ENCODE peak calls at places on chromosomes 12 and 14, in eight cellular contexts. One of them, this sample, is unnamed.

GRCh38 chr14:100056964-100057817 is 8.0 kb upstream of the EVL start:
- DNase-seq in HS-5: no peak
- DNase-seq in activated naive CD4-positive, alpha-beta T cell: no peak
- DNase-seq in psoas muscle: no peak
- DNase-seq in tibial nerve: no peak
- DNase-seq in heart left ventricle: no peak
- DNase-seq in stimulated activated CD8-positive, alpha-beta memory T cell treated with anti-CD3 and anti-CD28 coated beads, Interleukin-2, amount 100 ng/mL, for 1 hour: no peak
- DNase-seq in astrocyte of the spinal cord: peak
- DNase-seq in this sample: no peak

GRCh38 chr12:29505078-29505477 is 7.6 kb upstream of the OVCH1 start:
- DNase-seq in psoas muscle: no peak
- DNase-seq in astrocyte of the spinal cord: no peak
- DNase-seq in stimulated activated CD8-positive, alpha-beta memory T cell treated with anti-CD3 and anti-CD28 coated beads, Interleukin-2, amount 100 ng/mL, for 1 hour: no peak
- DNase-seq in tibial nerve: no peak
- DNase-seq in activated naive CD4-positive, alpha-beta T cell: no peak
- DNase-seq in heart left ventricle: no peak
- DNase-seq in HS-5: no peak
- DNase-seq in this sample: no peak

GRCh38 chr14:72546359-72547035 is 347.4 kb downstream of the DPF3 start:
- DNase-seq in activated naive CD4-positive, alpha-beta T cell: no peak
- DNase-seq in psoas muscle: no peak
- DNase-seq in tibial nerve: no peak
- DNase-seq in astrocyte of the spinal cord: no peak
- DNase-seq in stimulated activated CD8-positive, alpha-beta memory T cell treated with anti-CD3 and anti-CD28 coated beads, Interleukin-2, amount 100 ng/mL, for 1 hour: no peak
- DNase-seq in heart left ventricle: no peak
- DNase-seq in HS-5: no peak
- DNase-seq in this sample: no peak

GRCh38 chr12:47039079-47039478 is 40.3 kb upstream of the PCED1B start:
- DNase-seq in heart left ventricle: no peak
- DNase-seq in tibial nerve: no peak
- DNase-seq in psoas muscle: no peak
- DNase-seq in astrocyte of the spinal cord: no peak
- DNase-seq in HS-5: no peak
- DNase-seq in activated naive CD4-positive, alpha-beta T cell: no peak
- DNase-seq in stimulated activated CD8-positive, alpha-beta memory T cell treated with anti-CD3 and anti-CD28 coated beads, Interleukin-2, amount 100 ng/mL, for 1 hour: no peak
- DNase-seq in this sample: no peak

GRCh38 chr12:4034926-4035325 is 161.7 kb upstream of the PARP11 start:
- DNase-seq in activated naive CD4-positive, alpha-beta T cell: no peak
- DNase-seq in HS-5: no peak
- DNase-seq in heart left ventricle: no peak
- DNase-seq in astrocyte of the spinal cord: no peak
- DNase-seq in tibial nerve: no peak
- DNase-seq in stimulated activated CD8-positive, alpha-beta memory T cell treated with anti-CD3 and anti-CD28 coated beads, Interleukin-2, amount 100 ng/mL, for 1 hour: no peak
- DNase-seq in psoas muscle: no peak
- DNase-seq in this sample: no peak

GRCh38 chr14:33686218-33686617 is 264.7 kb downstream of the EGLN3 start:
- DNase-seq in heart left ventricle: no peak
- DNase-seq in psoas muscle: no peak
- DNase-seq in activated naive CD4-positive, alpha-beta T cell: no peak
- DNase-seq in astrocyte of the spinal cord: peak
- DNase-seq in stimulated activated CD8-positive, alpha-beta memory T cell treated with anti-CD3 and anti-CD28 coated beads, Interleukin-2, amount 100 ng/mL, for 1 hour: no peak
- DNase-seq in tibial nerve: no peak
- DNase-seq in HS-5: peak
- DNase-seq in this sample: no peak

GRCh38 chr12:46938071-46938678 is 112.4 kb upstream of the SLC38A4 start:
- DNase-seq in stimulated activated CD8-positive, alpha-beta memory T cell treated with anti-CD3 and anti-CD28 coated beads, Interleukin-2, amount 100 ng/mL, for 1 hour: no peak
- DNase-seq in heart left ventricle: no peak
- DNase-seq in activated naive CD4-positive, alpha-beta T cell: no peak
- DNase-seq in psoas muscle: no peak
- DNase-seq in HS-5: no peak
- DNase-seq in astrocyte of the spinal cord: no peak
- DNase-seq in tibial nerve: no peak
- DNase-seq in this sample: no peak

GRCh38 chr12:98492580-98493140 is 22.7 kb upstream of the TMPO start:
- DNase-seq in tibial nerve: no peak
- DNase-seq in astrocyte of the spinal cord: no peak
- DNase-seq in HS-5: no peak
- DNase-seq in activated naive CD4-positive, alpha-beta T cell: no peak
- DNase-seq in psoas muscle: no peak
- DNase-seq in heart left ventricle: no peak
- DNase-seq in stimulated activated CD8-positive, alpha-beta memory T cell treated with anti-CD3 and anti-CD28 coated beads, Interleukin-2, amount 100 ng/mL, for 1 hour: no peak
- DNase-seq in this sample: no peak

GRCh38 chr12:83123039-83123438 is 436.3 kb downstream of the TMTC2 start:
- DNase-seq in HS-5: no peak
- DNase-seq in psoas muscle: no peak
- DNase-seq in activated naive CD4-positive, alpha-beta T cell: no peak
- DNase-seq in heart left ventricle: no peak
- DNase-seq in tibial nerve: no peak
- DNase-seq in astrocyte of the spinal cord: no peak
- DNase-seq in stimulated activated CD8-positive, alpha-beta memory T cell treated with anti-CD3 and anti-CD28 coated beads, Interleukin-2, amount 100 ng/mL, for 1 hour: no peak
- DNase-seq in this sample: no peak

GRCh38 chr12:39619660-39620433 is at the start of gene ABCD2:
- DNase-seq in stimulated activated CD8-positive, alpha-beta memory T cell treated with anti-CD3 and anti-CD28 coated beads, Interleukin-2, amount 100 ng/mL, for 1 hour: peak
- DNase-seq in psoas muscle: peak
- DNase-seq in tibial nerve: peak
- DNase-seq in astrocyte of the spinal cord: peak
- DNase-seq in HS-5: peak
- DNase-seq in activated naive CD4-positive, alpha-beta T cell: peak
- DNase-seq in heart left ventricle: peak
- DNase-seq in this sample: peak

GRCh38 chr12:113292547-113292946 is 42.4 kb downstream of the SLC8B1 start:
- DNase-seq in HS-5: no peak
- DNase-seq in activated naive CD4-positive, alpha-beta T cell: no peak
- DNase-seq in astrocyte of the spinal cord: no peak
- DNase-seq in psoas muscle: no peak
- DNase-seq in tibial nerve: no peak
- DNase-seq in stimulated activated CD8-positive, alpha-beta memory T cell treated with anti-CD3 and anti-CD28 coated beads, Interleukin-2, amount 100 ng/mL, for 1 hour: no peak
- DNase-seq in heart left ventricle: no peak
- DNase-seq in this sample: no peak

GRCh38 chr12:94207467-94208432 is 59.4 kb downstream of the PLXNC1 start:
- DNase-seq in activated naive CD4-positive, alpha-beta T cell: no peak
- DNase-seq in heart left ventricle: no peak
- DNase-seq in HS-5: no peak
- DNase-seq in tibial nerve: peak
- DNase-seq in stimulated activated CD8-positive, alpha-beta memory T cell treated with anti-CD3 and anti-CD28 coated beads, Interleukin-2, amount 100 ng/mL, for 1 hour: no peak
- DNase-seq in psoas muscle: no peak
- DNase-seq in astrocyte of the spinal cord: peak
- DNase-seq in this sample: peak

GRCh38 chr14:60964901-60965300 is 16.0 kb downstream of the TRMT5 start:
- DNase-seq in HS-5: no peak
- DNase-seq in heart left ventricle: no peak
- DNase-seq in astrocyte of the spinal cord: peak
- DNase-seq in stimulated activated CD8-positive, alpha-beta memory T cell treated with anti-CD3 and anti-CD28 coated beads, Interleukin-2, amount 100 ng/mL, for 1 hour: no peak
- DNase-seq in tibial nerve: no peak
- DNase-seq in activated naive CD4-positive, alpha-beta T cell: no peak
- DNase-seq in psoas muscle: no peak
- DNase-seq in this sample: no peak

GRCh38 chr12:24864796-24865125 is 84.1 kb downstream of the BCAT1 start:
- DNase-seq in HS-5: no peak
- DNase-seq in tibial nerve: no peak
- DNase-seq in stimulated activated CD8-positive, alpha-beta memory T cell treated with anti-CD3 and anti-CD28 coated beads, Interleukin-2, amount 100 ng/mL, for 1 hour: no peak
- DNase-seq in activated naive CD4-positive, alpha-beta T cell: no peak
- DNase-seq in psoas muscle: no peak
- DNase-seq in astrocyte of the spinal cord: peak
- DNase-seq in heart left ventricle: no peak
- DNase-seq in this sample: no peak

GRCh38 chr14:102544745-102545460 is 35.3 kb upstream of the ANKRD9 start:
- DNase-seq in stimulated activated CD8-positive, alpha-beta memory T cell treated with anti-CD3 and anti-CD28 coated beads, Interleukin-2, amount 100 ng/mL, for 1 hour: no peak
- DNase-seq in psoas muscle: no peak
- DNase-seq in heart left ventricle: no peak
- DNase-seq in astrocyte of the spinal cord: no peak
- DNase-seq in HS-5: no peak
- DNase-seq in tibial nerve: no peak
- DNase-seq in activated naive CD4-positive, alpha-beta T cell: no peak
- DNase-seq in this sample: peak

GRCh38 chr12:25876383-25877045 is 82.0 kb upstream of the RASSF8 start:
- DNase-seq in activated naive CD4-positive, alpha-beta T cell: no peak
- DNase-seq in heart left ventricle: no peak
- DNase-seq in HS-5: no peak
- DNase-seq in stimulated activated CD8-positive, alpha-beta memory T cell treated with anti-CD3 and anti-CD28 coated beads, Interleukin-2, amount 100 ng/mL, for 1 hour: no peak
- DNase-seq in psoas muscle: no peak
- DNase-seq in astrocyte of the spinal cord: no peak
- DNase-seq in tibial nerve: no peak
- DNase-seq in this sample: no peak

GRCh38 chr14:72701232-72701555 is 192.7 kb downstream of the DPF3 start:
- DNase-seq in astrocyte of the spinal cord: no peak
- DNase-seq in stimulated activated CD8-positive, alpha-beta memory T cell treated with anti-CD3 and anti-CD28 coated beads, Interleukin-2, amount 100 ng/mL, for 1 hour: no peak
- DNase-seq in tibial nerve: no peak
- DNase-seq in HS-5: no peak
- DNase-seq in heart left ventricle: no peak
- DNase-seq in psoas muscle: no peak
- DNase-seq in activated naive CD4-positive, alpha-beta T cell: no peak
- DNase-seq in this sample: no peak

GRCh38 chr12:38776657-38777056 is 128.7 kb downstream of the CPNE8 start:
- DNase-seq in tibial nerve: no peak
- DNase-seq in psoas muscle: no peak
- DNase-seq in astrocyte of the spinal cord: no peak
- DNase-seq in HS-5: no peak
- DNase-seq in heart left ventricle: no peak
- DNase-seq in stimulated activated CD8-positive, alpha-beta memory T cell treated with anti-CD3 and anti-CD28 coated beads, Interleukin-2, amount 100 ng/mL, for 1 hour: no peak
- DNase-seq in activated naive CD4-positive, alpha-beta T cell: no peak
- DNase-seq in this sample: no peak

GRCh38 chr12:47271800-47272230 is 192.1 kb upstream of the AMIGO2 start:
- DNase-seq in activated naive CD4-positive, alpha-beta T cell: no peak
- DNase-seq in tibial nerve: no peak
- DNase-seq in HS-5: no peak
- DNase-seq in psoas muscle: no peak
- DNase-seq in stimulated activated CD8-positive, alpha-beta memory T cell treated with anti-CD3 and anti-CD28 coated beads, Interleukin-2, amount 100 ng/mL, for 1 hour: no peak
- DNase-seq in astrocyte of the spinal cord: no peak
- DNase-seq in heart left ventricle: no peak
- DNase-seq in this sample: no peak

GRCh38 chr14:68978550-68978911 is 571 bp downstream of the ACTN1 start:
- DNase-seq in astrocyte of the spinal cord: no peak
- DNase-seq in heart left ventricle: peak
- DNase-seq in tibial nerve: peak
- DNase-seq in HS-5: no peak
- DNase-seq in psoas muscle: peak
- DNase-seq in activated naive CD4-positive, alpha-beta T cell: peak
- DNase-seq in stimulated activated CD8-positive, alpha-beta memory T cell treated with anti-CD3 and anti-CD28 coated beads, Interleukin-2, amount 100 ng/mL, for 1 hour: peak
- DNase-seq in this sample: peak

GRCh38 chr12:119693006-119693405 is 25.1 kb downstream of the PRKAB1 start:
- DNase-seq in HS-5: peak
- DNase-seq in heart left ventricle: no peak
- DNase-seq in stimulated activated CD8-positive, alpha-beta memory T cell treated with anti-CD3 and anti-CD28 coated beads, Interleukin-2, amount 100 ng/mL, for 1 hour: no peak
- DNase-seq in activated naive CD4-positive, alpha-beta T cell: no peak
- DNase-seq in psoas muscle: no peak
- DNase-seq in tibial nerve: peak
- DNase-seq in astrocyte of the spinal cord: peak
- DNase-seq in this sample: no peak

GRCh38 chr14:92460916-92461579 is 52.5 kb upstream of the RIN3 start:
- DNase-seq in stimulated activated CD8-positive, alpha-beta memory T cell treated with anti-CD3 and anti-CD28 coated beads, Interleukin-2, amount 100 ng/mL, for 1 hour: no peak
- DNase-seq in activated naive CD4-positive, alpha-beta T cell: no peak
- DNase-seq in astrocyte of the spinal cord: peak
- DNase-seq in HS-5: peak
- DNase-seq in heart left ventricle: no peak
- DNase-seq in tibial nerve: no peak
- DNase-seq in psoas muscle: no peak
- DNase-seq in this sample: no peak

GRCh38 chr12:52402873-52403510 is 3.1 kb downstream of the KRT82 start:
- DNase-seq in tibial nerve: no peak
- DNase-seq in psoas muscle: no peak
- DNase-seq in stimulated activated CD8-positive, alpha-beta memory T cell treated with anti-CD3 and anti-CD28 coated beads, Interleukin-2, amount 100 ng/mL, for 1 hour: no peak
- DNase-seq in HS-5: no peak
- DNase-seq in heart left ventricle: no peak
- DNase-seq in activated naive CD4-positive, alpha-beta T cell: no peak
- DNase-seq in astrocyte of the spinal cord: no peak
- DNase-seq in this sample: no peak

GRCh38 chr12:77049767-77050353 is 15.5 kb downstream of the E2F7 start:
- DNase-seq in stimulated activated CD8-positive, alpha-beta memory T cell treated with anti-CD3 and anti-CD28 coated beads, Interleukin-2, amount 100 ng/mL, for 1 hour: no peak
- DNase-seq in tibial nerve: peak
- DNase-seq in psoas muscle: no peak
- DNase-seq in activated naive CD4-positive, alpha-beta T cell: no peak
- DNase-seq in astrocyte of the spinal cord: peak
- DNase-seq in HS-5: no peak
- DNase-seq in heart left ventricle: no peak
- DNase-seq in this sample: peak

GRCh38 chr12:6938353-6939186 is 5.0 kb upstream of the RNU7-1 start:
- DNase-seq in heart left ventricle: peak
- DNase-seq in HS-5: no peak
- DNase-seq in psoas muscle: no peak
- DNase-seq in tibial nerve: no peak
- DNase-seq in activated naive CD4-positive, alpha-beta T cell: no peak
- DNase-seq in stimulated activated CD8-positive, alpha-beta memory T cell treated with anti-CD3 and anti-CD28 coated beads, Interleukin-2, amount 100 ng/mL, for 1 hour: no peak
- DNase-seq in astrocyte of the spinal cord: no peak
- DNase-seq in this sample: no peak

GRCh38 chr12:105409881-105410471 is 79.5 kb downstream of the C12orf75 start:
- DNase-seq in psoas muscle: peak
- DNase-seq in tibial nerve: peak
- DNase-seq in stimulated activated CD8-positive, alpha-beta memory T cell treated with anti-CD3 and anti-CD28 coated beads, Interleukin-2, amount 100 ng/mL, for 1 hour: no peak
- DNase-seq in HS-5: no peak
- DNase-seq in activated naive CD4-positive, alpha-beta T cell: no peak
- DNase-seq in heart left ventricle: peak
- DNase-seq in astrocyte of the spinal cord: peak
- DNase-seq in this sample: no peak

GRCh38 chr12:50215033-50215432 is 47.9 kb upstream of the CERS5 start:
- DNase-seq in stimulated activated CD8-positive, alpha-beta memory T cell treated with anti-CD3 and anti-CD28 coated beads, Interleukin-2, amount 100 ng/mL, for 1 hour: no peak
- DNase-seq in psoas muscle: no peak
- DNase-seq in HS-5: no peak
- DNase-seq in activated naive CD4-positive, alpha-beta T cell: no peak
- DNase-seq in tibial nerve: no peak
- DNase-seq in heart left ventricle: no peak
- DNase-seq in astrocyte of the spinal cord: peak
- DNase-seq in this sample: no peak

GRCh38 chr14:39717000-39717399 is 284.8 kb upstream of the FBXO33 start:
- DNase-seq in activated naive CD4-positive, alpha-beta T cell: no peak
- DNase-seq in heart left ventricle: no peak
- DNase-seq in psoas muscle: no peak
- DNase-seq in astrocyte of the spinal cord: no peak
- DNase-seq in tibial nerve: no peak
- DNase-seq in HS-5: no peak
- DNase-seq in stimulated activated CD8-positive, alpha-beta memory T cell treated with anti-CD3 and anti-CD28 coated beads, Interleukin-2, amount 100 ng/mL, for 1 hour: no peak
- DNase-seq in this sample: no peak

GRCh38 chr14:35747379-35747778 is 61.7 kb downstream of the RALGAPA1 start:
- DNase-seq in tibial nerve: no peak
- DNase-seq in stimulated activated CD8-positive, alpha-beta memory T cell treated with anti-CD3 and anti-CD28 coated beads, Interleukin-2, amount 100 ng/mL, for 1 hour: no peak
- DNase-seq in activated naive CD4-positive, alpha-beta T cell: no peak
- DNase-seq in HS-5: no peak
- DNase-seq in psoas muscle: no peak
- DNase-seq in astrocyte of the spinal cord: no peak
- DNase-seq in heart left ventricle: no peak
- DNase-seq in this sample: no peak

GRCh38 chr12:3603576-3603975 is 112.6 kb downstream of the PRMT8 start:
- DNase-seq in psoas muscle: no peak
- DNase-seq in heart left ventricle: peak
- DNase-seq in HS-5: no peak
- DNase-seq in activated naive CD4-positive, alpha-beta T cell: no peak
- DNase-seq in tibial nerve: no peak
- DNase-seq in astrocyte of the spinal cord: no peak
- DNase-seq in stimulated activated CD8-positive, alpha-beta memory T cell treated with anti-CD3 and anti-CD28 coated beads, Interleukin-2, amount 100 ng/mL, for 1 hour: no peak
- DNase-seq in this sample: no peak

GRCh38 chr12:29241821-29242591 is 92.9 kb downstream of the FAR2 start:
- DNase-seq in tibial nerve: peak
- DNase-seq in heart left ventricle: no peak
- DNase-seq in stimulated activated CD8-positive, alpha-beta memory T cell treated with anti-CD3 and anti-CD28 coated beads, Interleukin-2, amount 100 ng/mL, for 1 hour: no peak
- DNase-seq in astrocyte of the spinal cord: peak
- DNase-seq in psoas muscle: no peak
- DNase-seq in HS-5: peak
- DNase-seq in activated naive CD4-positive, alpha-beta T cell: no peak
- DNase-seq in this sample: no peak

GRCh38 chr14:29865299-29865698 is 62.3 kb downstream of the PRKD1 start:
- DNase-seq in heart left ventricle: no peak
- DNase-seq in astrocyte of the spinal cord: peak
- DNase-seq in tibial nerve: no peak
- DNase-seq in activated naive CD4-positive, alpha-beta T cell: no peak
- DNase-seq in stimulated activated CD8-positive, alpha-beta memory T cell treated with anti-CD3 and anti-CD28 coated beads, Interleukin-2, amount 100 ng/mL, for 1 hour: no peak
- DNase-seq in HS-5: no peak
- DNase-seq in psoas muscle: no peak
- DNase-seq in this sample: no peak

GRCh38 chr12:79358716-79359341 is 331.9 kb downstream of the PAWR start:
- DNase-seq in activated naive CD4-positive, alpha-beta T cell: no peak
- DNase-seq in stimulated activated CD8-positive, alpha-beta memory T cell treated with anti-CD3 and anti-CD28 coated beads, Interleukin-2, amount 100 ng/mL, for 1 hour: no peak
- DNase-seq in astrocyte of the spinal cord: peak
- DNase-seq in HS-5: no peak
- DNase-seq in tibial nerve: no peak
- DNase-seq in psoas muscle: no peak
- DNase-seq in heart left ventricle: no peak
- DNase-seq in this sample: no peak

GRCh38 chr12:57248934-57249742 is 1.8 kb downstream of the STAC3 start:
- DNase-seq in psoas muscle: no peak
- DNase-seq in tibial nerve: no peak
- DNase-seq in astrocyte of the spinal cord: no peak
- DNase-seq in stimulated activated CD8-positive, alpha-beta memory T cell treated with anti-CD3 and anti-CD28 coated beads, Interleukin-2, amount 100 ng/mL, for 1 hour: no peak
- DNase-seq in HS-5: no peak
- DNase-seq in activated naive CD4-positive, alpha-beta T cell: no peak
- DNase-seq in heart left ventricle: no peak
- DNase-seq in this sample: no peak

This sample was measured in T-helper 1 cell.